ENCODE peak calls at places on chromosomes 16 and 17, in six cellular contexts. One of them, this sample, is unnamed.

GRCh38 chr17:21280081-21280518 is 4.4 kb upstream of the MAP2K3 start:
- DNase-seq in cardiac muscle cell: peak; percentile 88
- DNase-seq in PC-3: peak; percentile 91
- DNase-seq in endodermal cell: peak; percentile 99
- DNase-seq in esophagus muscularis mucosa: peak; percentile 94
- DNase-seq in mucosa of descending colon: peak; percentile 92
- DNase-seq in this sample: peak; percentile 95

GRCh38 chr17:75267403-75268232 is 3.4 kb downstream of the MIF4GD start:
- DNase-seq in cardiac muscle cell: peak; percentile 17
- DNase-seq in esophagus muscularis mucosa: no peak
- DNase-seq in mucosa of descending colon: peak; percentile 77
- DNase-seq in endodermal cell: peak; percentile 94
- DNase-seq in PC-3: peak; percentile 18
- DNase-seq in this sample: peak; percentile 89

GRCh38 chr16:2953706-2954105 is 10.4 kb upstream of the KREMEN2 start:
- DNase-seq in endodermal cell: peak; percentile 48
- DNase-seq in PC-3: no peak
- DNase-seq in esophagus muscularis mucosa: no peak
- DNase-seq in cardiac muscle cell: no peak
- DNase-seq in mucosa of descending colon: no peak
- DNase-seq in this sample: no peak

GRCh38 chr16:84730406-84731106 is 30.8 kb downstream of the USP10 start:
- DNase-seq in mucosa of descending colon: no peak
- DNase-seq in PC-3: peak; percentile 87
- DNase-seq in esophagus muscularis mucosa: no peak
- DNase-seq in cardiac muscle cell: peak; percentile 53
- DNase-seq in endodermal cell: no peak
- DNase-seq in this sample: peak; percentile 43

GRCh38 chr16:88943131-88943664 is 33.8 kb downstream of the CBFA2T3 start:
- DNase-seq in mucosa of descending colon: no peak
- DNase-seq in cardiac muscle cell: no peak
- DNase-seq in PC-3: no peak
- DNase-seq in endodermal cell: no peak
- DNase-seq in esophagus muscularis mucosa: no peak
- DNase-seq in this sample: no peak

GRCh38 chr16:54411555-54411954 is 125.0 kb upstream of the IRX3 start:
- DNase-seq in endodermal cell: peak; percentile 61
- DNase-seq in esophagus muscularis mucosa: no peak
- DNase-seq in cardiac muscle cell: peak; percentile 36
- DNase-seq in mucosa of descending colon: no peak
- DNase-seq in PC-3: no peak
- DNase-seq in this sample: peak; percentile 67

GRCh38 chr16:70778901-70779309 is 22.1 kb downstream of the VAC14 start:
- DNase-seq in cardiac muscle cell: peak; percentile 77
- DNase-seq in endodermal cell: peak; percentile 92
- DNase-seq in mucosa of descending colon: no peak
- DNase-seq in PC-3: peak; percentile 72
- DNase-seq in esophagus muscularis mucosa: peak; percentile 95
- DNase-seq in this sample: peak; percentile 87

GRCh38 chr16:4529085-4530060 is 9.2 kb downstream of the CDIP1 start:
- DNase-seq in cardiac muscle cell: peak; percentile 54
- DNase-seq in esophagus muscularis mucosa: no peak
- DNase-seq in endodermal cell: peak; percentile 86
- DNase-seq in mucosa of descending colon: no peak
- DNase-seq in PC-3: no peak
- DNase-seq in this sample: peak; percentile 85

GRCh38 chr17:8163978-8164814 is 1.4 kb upstream of the VAMP2 start:
- DNase-seq in esophagus muscularis mucosa: no peak
- DNase-seq in endodermal cell: peak; percentile 91
- DNase-seq in PC-3: no peak
- DNase-seq in mucosa of descending colon: peak; percentile 91
- DNase-seq in cardiac muscle cell: peak; percentile 34
- DNase-seq in this sample: peak; percentile 75

DNA sequence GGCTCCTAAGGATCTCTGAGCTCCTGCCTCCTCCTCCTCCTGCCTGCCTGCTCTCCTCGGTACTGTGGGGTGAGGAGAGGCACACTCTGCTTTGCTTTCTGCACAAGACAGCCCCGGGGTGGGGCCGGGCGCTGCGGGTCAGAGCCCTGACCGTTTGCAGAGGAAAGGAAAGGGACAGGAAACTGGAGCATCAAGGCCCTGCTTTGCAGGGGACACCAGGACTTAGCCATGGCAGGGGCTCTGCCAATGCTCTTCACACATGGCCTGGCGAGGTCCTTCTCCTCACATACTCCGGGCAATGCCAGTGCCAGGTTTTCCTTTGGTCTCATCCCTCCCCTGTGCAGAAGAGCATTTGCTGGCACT is 23.7 kb upstream of the DOC2B start:
- DNase-seq in esophagus muscularis mucosa: no peak
- DNase-seq in endodermal cell: no peak
- DNase-seq in mucosa of descending colon: no peak
- DNase-seq in PC-3: no peak
- DNase-seq in cardiac muscle cell: no peak
- DNase-seq in this sample: no peak
- H3K36me3 ChIP-seq in esophagus muscularis mucosa: no peaks in the 10 kb centered on the region
- H3K36me3 ChIP-seq in endodermal cell: no peaks in the 10 kb centered on the region
- H3K36me3 ChIP-seq in mucosa of descending colon: no peaks in the 10 kb centered on the region
- H3K36me3 ChIP-seq in PC-3: no peaks in the 10 kb centered on the region
- H3K36me3 ChIP-seq in cardiac muscle cell: no peaks in the 10 kb centered on the region
- H3K36me3 ChIP-seq in this sample: no peaks in the 10 kb centered on the region

GRCh38 chr16:6753553-6753952 is 579.1 kb upstream of the RBFOX1 start:
- DNase-seq in cardiac muscle cell: no peak
- DNase-seq in endodermal cell: no peak
- DNase-seq in esophagus muscularis mucosa: no peak
- DNase-seq in PC-3: no peak
- DNase-seq in mucosa of descending colon: no peak
- DNase-seq in this sample: no peak
- H3K4me3 ChIP-seq in cardiac muscle cell: no peak overlapping the region
- H3K4me3 ChIP-seq in endodermal cell: no peak overlapping the region
- H3K4me3 ChIP-seq in esophagus muscularis mucosa: no peak overlapping the region
- H3K4me3 ChIP-seq in PC-3: no peak overlapping the region
- H3K4me3 ChIP-seq in mucosa of descending colon: no peak overlapping the region
- H3K4me3 ChIP-seq in this sample: no peak overlapping the region

GRCh38 chr16:66265556-66266133 is 100.8 kb upstream of the CDH5 start:
- DNase-seq in PC-3: no peak
- DNase-seq in mucosa of descending colon: no peak
- DNase-seq in endodermal cell: peak; percentile 31
- DNase-seq in esophagus muscularis mucosa: no peak
- DNase-seq in cardiac muscle cell: no peak
- DNase-seq in this sample: no peak

GRCh38 chr16:66265106-66265415 is 101.4 kb upstream of the CDH5 start:
- DNase-seq in endodermal cell: peak; percentile 35
- DNase-seq in esophagus muscularis mucosa: no peak
- DNase-seq in mucosa of descending colon: no peak
- DNase-seq in PC-3: no peak
- DNase-seq in cardiac muscle cell: no peak
- DNase-seq in this sample: no peak

GRCh38 chr16:66266436-66267286 is 99.8 kb upstream of the CDH5 start:
- DNase-seq in PC-3: no peak
- DNase-seq in esophagus muscularis mucosa: no peak
- DNase-seq in mucosa of descending colon: peak; percentile 61
- DNase-seq in endodermal cell: peak; percentile 40
- DNase-seq in cardiac muscle cell: no peak
- DNase-seq in this sample: peak; percentile 76

GRCh38 chr16:66269631-66270332 is 96.7 kb upstream of the CDH5 start:
- DNase-seq in cardiac muscle cell: no peak
- DNase-seq in mucosa of descending colon: no peak
- DNase-seq in esophagus muscularis mucosa: no peak
- DNase-seq in endodermal cell: peak; percentile 47
- DNase-seq in PC-3: no peak
- DNase-seq in this sample: peak; percentile 56

DNA sequence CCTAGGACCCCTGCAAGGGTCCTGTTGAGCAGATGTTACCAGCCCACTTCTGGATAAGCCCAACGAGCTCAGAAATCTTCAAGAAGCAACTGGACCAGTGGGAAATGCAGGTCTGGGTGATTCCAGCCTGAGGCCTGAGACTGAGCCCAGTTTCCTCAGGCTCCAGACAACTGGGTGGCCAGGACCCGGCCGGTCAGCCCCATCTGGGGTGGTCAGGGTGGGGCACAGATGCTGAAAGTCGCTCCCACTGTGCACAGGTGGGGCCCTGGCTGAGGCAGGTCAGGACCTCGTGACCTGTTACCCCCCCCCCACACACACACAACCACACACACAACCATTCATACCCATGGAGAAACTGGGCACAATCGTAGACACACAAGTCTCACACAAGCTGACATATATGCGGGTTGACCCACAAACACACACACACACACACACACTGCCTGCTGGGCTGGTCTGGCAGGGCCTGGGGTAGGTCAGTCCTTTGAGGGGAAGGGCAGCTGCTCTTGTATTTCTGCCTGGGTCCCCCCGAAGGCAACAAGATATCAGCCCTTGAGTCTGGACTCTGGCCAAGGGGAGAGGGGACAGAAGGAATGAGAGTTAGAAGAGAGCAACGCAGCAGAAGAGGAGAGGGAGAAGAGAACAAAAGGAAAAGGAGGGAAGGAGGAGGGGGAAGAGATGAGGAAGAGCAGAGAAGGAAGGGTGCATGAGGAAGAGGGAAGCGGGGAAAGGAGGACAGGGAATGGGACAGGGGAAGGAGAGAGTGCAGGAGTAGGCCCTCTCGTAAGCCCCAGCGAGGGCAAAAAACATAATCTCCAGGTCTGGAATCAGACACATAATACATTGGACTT is 99.0 kb upstream of the CDH5 start:
- DNase-seq in cardiac muscle cell: no peak
- DNase-seq in endodermal cell: peak; percentile 49
- DNase-seq in PC-3: no peak
- DNase-seq in esophagus muscularis mucosa: no peak
- DNase-seq in mucosa of descending colon: no peak
- DNase-seq in this sample: no peak
- H3K36me3 ChIP-seq in cardiac muscle cell: no peaks in the 10 kb centered on the region
- H3K36me3 ChIP-seq in endodermal cell: no peaks in the 10 kb centered on the region
- H3K36me3 ChIP-seq in PC-3: no peaks in the 10 kb centered on the region
- H3K36me3 ChIP-seq in esophagus muscularis mucosa: no peaks in the 10 kb centered on the region
- H3K36me3 ChIP-seq in mucosa of descending colon: no peaks in the 10 kb centered on the region
- H3K36me3 ChIP-seq in this sample: no peaks in the 10 kb centered on the region

DNA sequence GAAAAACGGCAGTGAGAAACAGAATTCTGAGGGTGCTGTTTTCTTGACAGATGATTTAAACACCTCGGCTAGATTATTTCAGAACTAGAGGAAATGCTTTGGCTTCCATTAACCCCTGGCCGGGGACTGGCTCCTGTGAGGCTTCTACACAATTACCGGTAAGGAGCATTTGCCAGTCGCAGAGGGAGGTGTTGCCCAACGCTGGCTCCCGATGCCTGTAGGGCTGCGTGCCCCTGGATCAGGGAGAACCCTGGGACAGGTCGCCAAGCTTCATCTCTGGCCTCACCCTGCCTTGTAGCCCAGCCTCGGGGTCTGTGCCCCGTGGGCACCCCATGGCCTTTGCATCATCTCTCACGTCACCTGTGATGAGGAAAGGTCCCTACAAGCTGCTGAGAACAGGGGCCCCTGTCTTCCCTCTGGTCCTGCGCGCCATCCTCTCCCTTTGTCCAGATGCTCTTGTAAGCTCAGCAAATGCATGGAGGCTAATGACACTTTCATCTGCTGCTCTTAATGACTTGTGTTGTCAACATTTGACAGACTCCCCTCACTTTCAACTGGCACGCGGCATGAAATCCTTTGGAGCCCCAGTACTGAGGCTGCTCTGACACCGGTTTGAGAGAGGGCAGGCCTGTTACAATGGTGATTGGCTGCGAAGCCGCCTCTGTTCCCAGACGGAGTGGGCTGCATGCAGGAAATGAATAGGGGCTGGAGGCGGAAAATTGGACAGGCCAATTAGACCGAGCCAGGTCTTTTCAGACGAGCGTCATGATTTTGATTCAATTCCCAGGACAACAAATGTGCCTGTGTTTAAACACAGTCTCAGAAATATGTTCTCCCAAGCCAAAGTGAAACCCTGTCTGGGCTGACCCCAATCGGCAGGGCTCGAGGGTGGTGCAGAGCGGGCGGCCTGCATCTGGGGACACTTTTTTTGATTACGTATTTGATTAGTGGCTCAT is 85.5 kb upstream of the DOC2B start:
- DNase-seq in cardiac muscle cell: no peak
- DNase-seq in PC-3: no peak
- DNase-seq in esophagus muscularis mucosa: no peak
- DNase-seq in mucosa of descending colon: peak; percentile 23
- DNase-seq in endodermal cell: peak; percentile 51
- DNase-seq in this sample: peak; percentile 64
- H3K4me3 ChIP-seq in cardiac muscle cell: no peak overlapping the region
- H3K4me3 ChIP-seq in PC-3: no peak overlapping the region
- H3K4me3 ChIP-seq in esophagus muscularis mucosa: no peak overlapping the region
- H3K4me3 ChIP-seq in mucosa of descending colon: no peak overlapping the region
- H3K4me3 ChIP-seq in endodermal cell: no peak overlapping the region
- H3K4me3 ChIP-seq in this sample: no peak overlapping the region

DNA sequence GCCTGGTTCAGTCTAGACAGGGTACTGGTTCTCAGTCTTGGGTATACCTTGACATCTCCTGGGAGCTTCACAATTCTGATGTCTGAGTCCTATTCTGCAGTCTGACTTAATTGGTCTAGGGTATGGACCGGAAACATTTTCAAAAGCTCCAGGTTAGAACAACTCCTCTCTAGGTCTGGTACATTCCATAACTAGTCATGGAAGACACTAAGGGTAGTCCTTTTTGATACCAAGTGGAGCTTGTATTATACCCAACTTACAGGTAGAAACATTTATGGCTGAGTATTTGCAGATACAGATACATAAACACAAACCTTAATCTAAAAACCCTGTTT is 5.0 kb downstream of the RPL23 start:
- DNase-seq in PC-3: no peak
- DNase-seq in cardiac muscle cell: no peak
- DNase-seq in esophagus muscularis mucosa: no peak
- DNase-seq in mucosa of descending colon: no peak
- DNase-seq in endodermal cell: no peak
- DNase-seq in this sample: no peak
- H3K36me3 ChIP-seq in PC-3: peaks cover 52% of the 10 kb centered on the region
- H3K36me3 ChIP-seq in cardiac muscle cell: peaks cover 56% of the 10 kb centered on the region
- H3K36me3 ChIP-seq in esophagus muscularis mucosa: peaks cover 69% of the 10 kb centered on the region
- H3K36me3 ChIP-seq in mucosa of descending colon: peaks cover 3% of the 10 kb centered on the region
- H3K36me3 ChIP-seq in endodermal cell: peaks cover 57% of the 10 kb centered on the region
- H3K36me3 ChIP-seq in this sample: peaks cover 51% of the 10 kb centered on the region

GRCh38 chr17:59830007-59830630 is 62.6 kb downstream of the TUBD1 start:
- DNase-seq in esophagus muscularis mucosa: no peak
- DNase-seq in cardiac muscle cell: no peak
- DNase-seq in PC-3: peak; percentile 49
- DNase-seq in mucosa of descending colon: no peak
- DNase-seq in endodermal cell: peak; percentile 58
- DNase-seq in this sample: no peak

GRCh38 chr17:59830846-59831486 is 61.8 kb downstream of the TUBD1 start:
- DNase-seq in PC-3: peak; percentile 31
- DNase-seq in esophagus muscularis mucosa: no peak
- DNase-seq in mucosa of descending colon: no peak
- DNase-seq in endodermal cell: peak; percentile 58
- DNase-seq in cardiac muscle cell: no peak
- DNase-seq in this sample: no peak

GRCh38 chr17:59827721-59828477 is 64.8 kb downstream of the TUBD1 start:
- DNase-seq in esophagus muscularis mucosa: no peak
- DNase-seq in endodermal cell: no peak
- DNase-seq in mucosa of descending colon: no peak
- DNase-seq in cardiac muscle cell: no peak
- DNase-seq in PC-3: peak; percentile 50
- DNase-seq in this sample: no peak

GRCh38 chr17:59828478-59828760 is 64.3 kb downstream of the TUBD1 start:
- DNase-seq in cardiac muscle cell: no peak
- DNase-seq in esophagus muscularis mucosa: no peak
- DNase-seq in endodermal cell: no peak
- DNase-seq in PC-3: no peak
- DNase-seq in mucosa of descending colon: no peak
- DNase-seq in this sample: no peak

GRCh38 chr17:59829217-59830006 is 63.3 kb downstream of the TUBD1 start:
- DNase-seq in PC-3: peak; percentile 100
- DNase-seq in endodermal cell: no peak
- DNase-seq in cardiac muscle cell: no peak
- DNase-seq in esophagus muscularis mucosa: no peak
- DNase-seq in mucosa of descending colon: no peak
- DNase-seq in this sample: no peak
- H3K4me3 ChIP-seq in PC-3: peak overlapping the region; percentile 51
- H3K4me3 ChIP-seq in endodermal cell: no peak overlapping the region
- H3K4me3 ChIP-seq in cardiac muscle cell: no peak overlapping the region
- H3K4me3 ChIP-seq in esophagus muscularis mucosa: peak overlapping the region; percentile 4
- H3K4me3 ChIP-seq in mucosa of descending colon: no peak overlapping the region
- H3K4me3 ChIP-seq in this sample: no peak overlapping the region

GRCh38 chr16:69321080-69321479 is 9.3 kb downstream of the PDF start:
- DNase-seq in endodermal cell: no peak
- DNase-seq in esophagus muscularis mucosa: no peak
- DNase-seq in PC-3: no peak
- DNase-seq in mucosa of descending colon: no peak
- DNase-seq in cardiac muscle cell: no peak
- DNase-seq in this sample: no peak
- H3K36me3 ChIP-seq in endodermal cell: peaks cover 79% of the 10 kb centered on the region
- H3K36me3 ChIP-seq in esophagus muscularis mucosa: peaks cover 100% of the 10 kb centered on the region
- H3K36me3 ChIP-seq in PC-3: peaks cover 29% of the 10 kb centered on the region
- H3K36me3 ChIP-seq in mucosa of descending colon: peaks cover 23% of the 10 kb centered on the region
- H3K36me3 ChIP-seq in cardiac muscle cell: peaks cover 66% of the 10 kb centered on the region
- H3K36me3 ChIP-seq in this sample: peaks cover 52% of the 10 kb centered on the region

This sample was measured in H7.